ENCODE peak calls at places on chromosomes 6 and 20, in eight cellular contexts. One of them, this sample, is unnamed.

GRCh38 chr6:170423030-170423429 is 116.5 kb downstream of the FAM120B start:
- DNase-seq in tibial nerve: no peak
- DNase-seq in upper lobe of left lung: no peak
- DNase-seq in endothelial cell of umbilical vein: no peak
- DNase-seq in adrenal gland: no peak
- DNase-seq in stomach: no peak
- DNase-seq in HCT116: no peak
- DNase-seq in Peyer's patch: no peak
- DNase-seq in this sample: no peak

GRCh38 chr20:51326241-51326819 is 216.2 kb downstream of the NFATC2 start:
- DNase-seq in tibial nerve: peak
- DNase-seq in HCT116: peak
- DNase-seq in Peyer's patch: peak
- DNase-seq in adrenal gland: peak
- DNase-seq in stomach: peak
- DNase-seq in upper lobe of left lung: peak
- DNase-seq in endothelial cell of umbilical vein: peak
- DNase-seq in this sample: no peak

GRCh38 chr6:79307321-79308036 is 73.0 kb upstream of the HMGN3 start:
- DNase-seq in Peyer's patch: no peak
- DNase-seq in HCT116: no peak
- DNase-seq in stomach: no peak
- DNase-seq in upper lobe of left lung: no peak
- DNase-seq in adrenal gland: no peak
- DNase-seq in tibial nerve: no peak
- DNase-seq in endothelial cell of umbilical vein: no peak
- DNase-seq in this sample: no peak

GRCh38 chr20:57473246-57474042 is 51.5 kb downstream of the CTCFL start:
- DNase-seq in HCT116: no peak
- DNase-seq in Peyer's patch: no peak
- DNase-seq in upper lobe of left lung: peak
- DNase-seq in stomach: no peak
- DNase-seq in tibial nerve: no peak
- DNase-seq in endothelial cell of umbilical vein: no peak
- DNase-seq in adrenal gland: peak
- DNase-seq in this sample: peak

GRCh38 chr6:68695838-68696237 is 60.8 kb downstream of the ADGRB3 start:
- DNase-seq in tibial nerve: no peak
- DNase-seq in HCT116: no peak
- DNase-seq in upper lobe of left lung: no peak
- DNase-seq in endothelial cell of umbilical vein: no peak
- DNase-seq in stomach: no peak
- DNase-seq in adrenal gland: no peak
- DNase-seq in Peyer's patch: no peak
- DNase-seq in this sample: no peak

GRCh38 chr6:137497722-137498463 is 3.7 kb upstream of the OLIG3 start:
- DNase-seq in adrenal gland: no peak
- DNase-seq in tibial nerve: no peak
- DNase-seq in stomach: no peak
- DNase-seq in upper lobe of left lung: no peak
- DNase-seq in endothelial cell of umbilical vein: no peak
- DNase-seq in HCT116: no peak
- DNase-seq in Peyer's patch: peak
- DNase-seq in this sample: no peak

GRCh38 chr6:106125925-106126435 is 39.8 kb downstream of the PRDM1 start:
- DNase-seq in endothelial cell of umbilical vein: no peak
- DNase-seq in upper lobe of left lung: no peak
- DNase-seq in stomach: no peak
- DNase-seq in Peyer's patch: peak
- DNase-seq in HCT116: no peak
- DNase-seq in adrenal gland: no peak
- DNase-seq in tibial nerve: no peak
- DNase-seq in this sample: no peak

GRCh38 chr20:32354592-32355416 is 3.3 kb upstream of the ASXL1 start:
- DNase-seq in endothelial cell of umbilical vein: no peak
- DNase-seq in stomach: no peak
- DNase-seq in adrenal gland: peak
- DNase-seq in upper lobe of left lung: no peak
- DNase-seq in tibial nerve: no peak
- DNase-seq in HCT116: no peak
- DNase-seq in Peyer's patch: no peak
- DNase-seq in this sample: no peak

GRCh38 chr6:10425973-10426780 is 11.3 kb upstream of the TFAP2A start:
- DNase-seq in stomach: peak
- DNase-seq in tibial nerve: no peak
- DNase-seq in HCT116: no peak
- DNase-seq in adrenal gland: peak
- DNase-seq in upper lobe of left lung: no peak
- DNase-seq in Peyer's patch: peak
- DNase-seq in endothelial cell of umbilical vein: no peak
- DNase-seq in this sample: no peak

GRCh38 chr6:111038534-111039252 is 48.6 kb upstream of the SLC16A10 start:
- DNase-seq in upper lobe of left lung: no peak
- DNase-seq in stomach: no peak
- DNase-seq in adrenal gland: no peak
- DNase-seq in endothelial cell of umbilical vein: no peak
- DNase-seq in tibial nerve: no peak
- DNase-seq in HCT116: no peak
- DNase-seq in Peyer's patch: no peak
- DNase-seq in this sample: no peak

GRCh38 chr6:103280417-103280816 is 1579.3 kb downstream of the HACE1 start:
- DNase-seq in upper lobe of left lung: no peak
- DNase-seq in adrenal gland: no peak
- DNase-seq in stomach: no peak
- DNase-seq in tibial nerve: no peak
- DNase-seq in HCT116: no peak
- DNase-seq in endothelial cell of umbilical vein: no peak
- DNase-seq in Peyer's patch: no peak
- DNase-seq in this sample: no peak

GRCh38 chr20:36170542-36171215 is 16.1 kb downstream of the EPB41L1 start:
- DNase-seq in Peyer's patch: no peak
- DNase-seq in tibial nerve: no peak
- DNase-seq in adrenal gland: no peak
- DNase-seq in stomach: no peak
- DNase-seq in HCT116: no peak
- DNase-seq in upper lobe of left lung: no peak
- DNase-seq in endothelial cell of umbilical vein: no peak
- DNase-seq in this sample: no peak

GRCh38 chr20:25643735-25644134 is 19.9 kb upstream of the NANP start:
- DNase-seq in adrenal gland: no peak
- DNase-seq in HCT116: no peak
- DNase-seq in tibial nerve: no peak
- DNase-seq in Peyer's patch: no peak
- DNase-seq in upper lobe of left lung: no peak
- DNase-seq in endothelial cell of umbilical vein: no peak
- DNase-seq in stomach: no peak
- DNase-seq in this sample: no peak

DNA sequence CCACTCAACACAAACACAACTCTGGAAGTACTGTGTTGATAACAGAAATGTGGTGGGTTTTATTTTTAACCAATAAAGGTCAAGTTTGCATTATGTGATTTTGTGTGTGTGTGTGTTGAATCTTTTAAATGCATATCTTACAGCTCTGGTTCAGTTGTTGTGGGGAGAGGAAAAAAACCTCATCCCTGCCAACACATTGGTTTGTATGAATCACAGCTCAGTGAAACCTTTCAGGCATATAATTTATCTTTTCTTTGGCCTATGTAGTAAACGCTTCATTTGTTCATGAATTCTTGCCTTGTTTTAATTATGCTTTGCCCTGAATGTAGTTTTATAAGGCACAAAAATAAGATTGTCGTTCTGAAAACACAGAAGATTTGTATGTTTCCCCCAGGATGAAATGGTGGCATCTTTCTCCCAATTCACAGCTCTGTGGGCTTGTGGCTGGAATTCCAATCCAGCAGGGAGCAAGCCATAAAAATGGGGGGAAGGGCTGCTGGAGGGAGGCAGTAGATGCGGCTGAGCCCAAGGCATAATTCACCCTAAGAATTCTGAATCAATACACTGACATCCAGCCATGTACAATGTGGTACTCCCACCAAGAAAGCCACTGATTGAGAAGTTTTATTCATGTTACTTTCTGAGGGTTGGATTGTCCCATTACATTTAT is 45.1 kb downstream of the BCAS1 start:
- DNase-seq in upper lobe of left lung: no peak
- DNase-seq in tibial nerve: no peak
- DNase-seq in adrenal gland: no peak
- DNase-seq in Peyer's patch: no peak
- DNase-seq in stomach: no peak
- DNase-seq in endothelial cell of umbilical vein: no peak
- DNase-seq in HCT116: no peak
- DNase-seq in this sample: no peak
- H3K4me3 ChIP-seq in upper lobe of left lung: no peak
- H3K4me3 ChIP-seq in tibial nerve: no peak
- H3K4me3 ChIP-seq in adrenal gland: no peak
- H3K4me3 ChIP-seq in Peyer's patch: no peak
- H3K4me3 ChIP-seq in stomach: no peak
- H3K4me3 ChIP-seq in endothelial cell of umbilical vein: no peak
- H3K4me3 ChIP-seq in HCT116: no peak
- H3K4me3 ChIP-seq in this sample: no peak

GRCh38 chr6:143675946-143676345 is 1.8 kb upstream of the PHACTR2 start:
- DNase-seq in tibial nerve: no peak
- DNase-seq in stomach: no peak
- DNase-seq in Peyer's patch: no peak
- DNase-seq in HCT116: no peak
- DNase-seq in adrenal gland: no peak
- DNase-seq in upper lobe of left lung: no peak
- DNase-seq in endothelial cell of umbilical vein: no peak
- DNase-seq in this sample: no peak
- H3K27ac ChIP-seq in tibial nerve: no peak
- H3K27ac ChIP-seq in stomach: peak
- H3K27ac ChIP-seq in Peyer's patch: no peak
- H3K27ac ChIP-seq in HCT116: no peak
- H3K27ac ChIP-seq in adrenal gland: no peak
- H3K27ac ChIP-seq in upper lobe of left lung: peak
- H3K27ac ChIP-seq in endothelial cell of umbilical vein: no peak
- H3K27ac ChIP-seq in this sample: no peak

GRCh38 chr6:6925391-6926164 is 182.2 kb upstream of the RREB1 start:
- DNase-seq in endothelial cell of umbilical vein: no peak
- DNase-seq in adrenal gland: no peak
- DNase-seq in upper lobe of left lung: no peak
- DNase-seq in Peyer's patch: no peak
- DNase-seq in tibial nerve: no peak
- DNase-seq in HCT116: no peak
- DNase-seq in stomach: no peak
- DNase-seq in this sample: no peak

GRCh38 chr6:6924708-6925107 is 183.1 kb upstream of the RREB1 start:
- DNase-seq in adrenal gland: no peak
- DNase-seq in upper lobe of left lung: no peak
- DNase-seq in stomach: no peak
- DNase-seq in Peyer's patch: no peak
- DNase-seq in endothelial cell of umbilical vein: no peak
- DNase-seq in HCT116: no peak
- DNase-seq in tibial nerve: no peak
- DNase-seq in this sample: no peak

GRCh38 chr6:6931047-6932025 is 176.4 kb upstream of the RREB1 start:
- DNase-seq in upper lobe of left lung: no peak
- DNase-seq in endothelial cell of umbilical vein: no peak
- DNase-seq in HCT116: no peak
- DNase-seq in adrenal gland: no peak
- DNase-seq in stomach: no peak
- DNase-seq in tibial nerve: no peak
- DNase-seq in Peyer's patch: no peak
- DNase-seq in this sample: no peak

GRCh38 chr6:6930223-6930880 is 177.4 kb upstream of the RREB1 start:
- DNase-seq in stomach: no peak
- DNase-seq in upper lobe of left lung: no peak
- DNase-seq in endothelial cell of umbilical vein: no peak
- DNase-seq in tibial nerve: no peak
- DNase-seq in Peyer's patch: no peak
- DNase-seq in adrenal gland: no peak
- DNase-seq in HCT116: no peak
- DNase-seq in this sample: no peak

GRCh38 chr6:6927437-6928361 is 180.1 kb upstream of the RREB1 start:
- DNase-seq in HCT116: no peak
- DNase-seq in stomach: no peak
- DNase-seq in upper lobe of left lung: peak
- DNase-seq in endothelial cell of umbilical vein: no peak
- DNase-seq in tibial nerve: no peak
- DNase-seq in adrenal gland: no peak
- DNase-seq in Peyer's patch: no peak
- DNase-seq in this sample: peak
- TF ChIP-seq POLR2A in HCT116: no peak
- TF ChIP-seq POLR2A in stomach: no peak
- TF ChIP-seq POLR2A in upper lobe of left lung: no peak
- TF ChIP-seq POLR2A in endothelial cell of umbilical vein: no peak
- TF ChIP-seq POLR2A in tibial nerve: no peak
- TF ChIP-seq POLR2A in adrenal gland: no peak
- TF ChIP-seq POLR2A in Peyer's patch: no peak
- TF ChIP-seq POLR2A in this sample: no peak

GRCh38 chr6:41371992-41372525 is 36.7 kb downstream of the NCR2 start:
- DNase-seq in upper lobe of left lung: no peak
- DNase-seq in adrenal gland: peak
- DNase-seq in HCT116: no peak
- DNase-seq in Peyer's patch: no peak
- DNase-seq in stomach: peak
- DNase-seq in endothelial cell of umbilical vein: no peak
- DNase-seq in tibial nerve: no peak
- DNase-seq in this sample: no peak

GRCh38 chr6:41372526-41373366 is 37.3 kb downstream of the NCR2 start:
- DNase-seq in adrenal gland: no peak
- DNase-seq in Peyer's patch: no peak
- DNase-seq in stomach: peak
- DNase-seq in HCT116: no peak
- DNase-seq in endothelial cell of umbilical vein: no peak
- DNase-seq in tibial nerve: no peak
- DNase-seq in upper lobe of left lung: no peak
- DNase-seq in this sample: no peak

GRCh38 chr6:41373919-41374617 is 38.7 kb downstream of the NCR2 start:
- DNase-seq in endothelial cell of umbilical vein: no peak
- DNase-seq in tibial nerve: no peak
- DNase-seq in adrenal gland: no peak
- DNase-seq in upper lobe of left lung: no peak
- DNase-seq in Peyer's patch: no peak
- DNase-seq in stomach: no peak
- DNase-seq in HCT116: no peak
- DNase-seq in this sample: no peak

GRCh38 chr6:41374618-41375590 is 39.5 kb downstream of the NCR2 start:
- DNase-seq in stomach: no peak
- DNase-seq in adrenal gland: no peak
- DNase-seq in tibial nerve: no peak
- DNase-seq in upper lobe of left lung: no peak
- DNase-seq in HCT116: no peak
- DNase-seq in endothelial cell of umbilical vein: no peak
- DNase-seq in Peyer's patch: no peak
- DNase-seq in this sample: no peak

DNA sequence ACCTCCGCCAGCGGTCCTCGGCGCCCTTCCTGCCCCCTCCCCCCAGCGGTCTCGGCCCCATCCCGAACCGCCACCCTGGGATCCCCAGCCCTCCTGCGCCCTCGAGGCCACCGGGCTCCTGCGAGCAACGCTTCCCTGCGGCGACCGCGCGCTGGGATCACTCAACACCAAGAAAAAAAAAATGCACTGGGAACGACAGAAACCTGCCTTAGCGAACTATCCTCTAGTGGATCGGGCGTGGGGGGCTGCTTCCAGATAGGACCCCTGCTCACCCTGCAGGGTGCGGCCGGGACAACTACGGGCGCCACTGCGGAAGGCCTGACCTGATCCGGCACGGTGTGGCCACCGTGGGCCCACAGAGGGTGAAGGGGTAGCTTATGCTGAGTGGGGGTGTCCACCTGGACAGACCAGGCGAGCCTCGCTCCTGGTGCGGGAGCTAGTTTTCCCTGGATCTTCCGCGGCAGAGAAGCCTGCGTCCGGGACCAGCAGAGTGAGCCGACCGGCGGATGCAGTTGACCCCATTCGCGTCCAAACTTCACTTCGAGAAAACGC is 38.0 kb downstream of the NCR2 start:
- DNase-seq in stomach: no peak
- DNase-seq in tibial nerve: no peak
- DNase-seq in Peyer's patch: no peak
- DNase-seq in HCT116: no peak
- DNase-seq in adrenal gland: no peak
- DNase-seq in upper lobe of left lung: no peak
- DNase-seq in endothelial cell of umbilical vein: no peak
- DNase-seq in this sample: no peak
- H3K4me3 ChIP-seq in stomach: peak
- H3K4me3 ChIP-seq in tibial nerve: no peak
- H3K4me3 ChIP-seq in Peyer's patch: no peak
- H3K4me3 ChIP-seq in HCT116: no peak
- H3K4me3 ChIP-seq in adrenal gland: peak
- H3K4me3 ChIP-seq in upper lobe of left lung: peak
- H3K4me3 ChIP-seq in endothelial cell of umbilical vein: no peak
- H3K4me3 ChIP-seq in this sample: no peak